ENCODE peak calls at places on chromosomes 4 and X, in six cellular contexts. One of them, this sample, is unnamed.

GRCh38 chr4:84530871-84531270 is 31.8 kb upstream of the NKX6-1 start:
- DNase-seq in D341Med: no peak
- DNase-seq in SIG-M5: no peak
- DNase-seq in T-helper 9 cell: no peak
- DNase-seq in BE2C: no peak
- DNase-seq in AG09309: no peak
- DNase-seq in this sample: peak

GRCh38 chr4:175996231-175996630 is 69.4 kb upstream of the WDR17 start:
- DNase-seq in D341Med: no peak
- DNase-seq in SIG-M5: no peak
- DNase-seq in T-helper 9 cell: no peak
- DNase-seq in BE2C: no peak
- DNase-seq in AG09309: no peak
- DNase-seq in this sample: no peak

GRCh38 chr4:36308150-36308549 is 26.7 kb downstream of the DTHD1 start:
- DNase-seq in D341Med: no peak
- DNase-seq in SIG-M5: no peak
- DNase-seq in T-helper 9 cell: no peak
- DNase-seq in BE2C: no peak
- DNase-seq in AG09309: no peak
- DNase-seq in this sample: no peak

GRCh38 chr4:28886934-28887333 is 1833.2 kb upstream of the PCDH7 start:
- DNase-seq in D341Med: no peak
- DNase-seq in SIG-M5: no peak
- DNase-seq in T-helper 9 cell: no peak
- DNase-seq in BE2C: no peak
- DNase-seq in AG09309: peak
- DNase-seq in this sample: no peak

GRCh38 chrX:148580016-148580415 is 79.6 kb downstream of the AFF2 start:
- DNase-seq in D341Med: no peak
- DNase-seq in SIG-M5: no peak
- DNase-seq in T-helper 9 cell: no peak
- DNase-seq in BE2C: no peak
- DNase-seq in AG09309: no peak
- DNase-seq in this sample: no peak

GRCh38 chr4:83093060-83093640 is 21.4 kb downstream of the PLAC8 start:
- DNase-seq in D341Med: no peak
- DNase-seq in SIG-M5: no peak
- DNase-seq in T-helper 9 cell: no peak
- DNase-seq in BE2C: no peak
- DNase-seq in AG09309: no peak
- DNase-seq in this sample: no peak

GRCh38 chr4:37487668-37488067 is 198.5 kb downstream of the RELL1 start:
- DNase-seq in D341Med: no peak
- DNase-seq in SIG-M5: no peak
- DNase-seq in T-helper 9 cell: no peak
- DNase-seq in BE2C: no peak
- DNase-seq in AG09309: no peak
- DNase-seq in this sample: no peak

GRCh38 chrX:13373027-13373806 is 53.4 kb upstream of the ATXN3L start:
- DNase-seq in D341Med: no peak
- DNase-seq in SIG-M5: no peak
- DNase-seq in T-helper 9 cell: no peak
- DNase-seq in BE2C: no peak
- DNase-seq in AG09309: no peak
- DNase-seq in this sample: no peak

GRCh38 chr4:23040539-23040938 is 347.8 kb downstream of the GBA3 start:
- DNase-seq in D341Med: no peak
- DNase-seq in SIG-M5: no peak
- DNase-seq in T-helper 9 cell: no peak
- DNase-seq in BE2C: no peak
- DNase-seq in AG09309: no peak
- DNase-seq in this sample: no peak

GRCh38 chr4:1573830-1574459 is 110.2 kb downstream of the FAM53A start:
- DNase-seq in D341Med: no peak
- DNase-seq in SIG-M5: no peak
- DNase-seq in T-helper 9 cell: no peak
- DNase-seq in BE2C: no peak
- DNase-seq in AG09309: no peak
- DNase-seq in this sample: no peak

GRCh38 chrX:68732906-68733493 is 85.5 kb downstream of the STARD8 start:
- DNase-seq in D341Med: peak
- DNase-seq in SIG-M5: no peak
- DNase-seq in T-helper 9 cell: peak
- DNase-seq in BE2C: peak
- DNase-seq in AG09309: no peak
- DNase-seq in this sample: peak

GRCh38 chr4:125572601-125573000 is 257.8 kb downstream of the FAT4 start:
- DNase-seq in D341Med: no peak
- DNase-seq in SIG-M5: no peak
- DNase-seq in T-helper 9 cell: no peak
- DNase-seq in BE2C: no peak
- DNase-seq in AG09309: no peak
- DNase-seq in this sample: no peak

GRCh38 chrX:69189972-69190371 is 24.7 kb upstream of the PJA1 start:
- DNase-seq in D341Med: no peak
- DNase-seq in SIG-M5: no peak
- DNase-seq in T-helper 9 cell: no peak
- DNase-seq in BE2C: no peak
- DNase-seq in AG09309: no peak
- DNase-seq in this sample: no peak

GRCh38 chr4:190014771-190015537 is 12.1 kb downstream of the FRG2 start:
- DNase-seq in D341Med: peak
- DNase-seq in SIG-M5: no peak
- DNase-seq in T-helper 9 cell: no peak
- DNase-seq in BE2C: peak
- DNase-seq in AG09309: no peak
- DNase-seq in this sample: peak

This sample was measured in WERI-Rb-1.